ENCODE peak calls at places on chromosomes 5 and 9, in nine cellular contexts. M is foreskin fibroblast, O is type B pancreatic cell, J is tibial nerve, W is NB4, U is omental fat pad, E is brain microvascular endothelial cell, R is lower leg skin, F is fibroblast of pulmonary artery. N is an unnamed sample.

GRCh38 chr9:2050236-2050635 is 35.1 kb downstream of the SMARCA2 start:
- DNase-seq in O (no peak), U (no peak), F (no peak), R (no peak), W (no peak), M (peak; percentile 41), E (no peak), J (no peak), N (no peak)

GRCh38 chr5:121533814-121534213 is 317.9 kb upstream of the FTMT start:
- DNase-seq in R (no peak), U (no peak), M (no peak), J (no peak), F (no peak), W (no peak), E (no peak), O (no peak), N (no peak)

GRCh38 chr9:126724226-126724625 is 80.6 kb upstream of the ZBTB43 start:
- DNase-seq in W (no peak), M (peak; percentile 37), J (no peak), U (no peak), F (no peak), O (no peak), E (no peak), R (peak; percentile 80), N (no peak)

GRCh38 chr9:123111977-123112869 is 78.8 kb downstream of the GPR21 start:
- DNase-seq in W (no peak), U (no peak), M (peak; percentile 53), O (no peak), F (no peak), R (no peak), E (peak; percentile 24), J (no peak), N (peak; percentile 23)

GRCh38 chr5:108748010-108748353 is 285 bp downstream of the FER start:
- DNase-seq in W (no peak), M (no peak), J (no peak), O (no peak), F (no peak), U (no peak), E (no peak), R (no peak), N (no peak)

GRCh38 chr9:128102861-128103588 is 24.5 kb downstream of the PTGES2 start:
- DNase-seq in M (no peak), O (no peak), W (no peak), J (no peak), R (no peak), F (no peak), U (no peak), E (no peak), N (no peak)

GRCh38 chr5:40332945-40333344 is 346.8 kb upstream of the PTGER4 start:
- DNase-seq in M (no peak), E (no peak), O (no peak), F (no peak), J (no peak), W (no peak), U (no peak), R (no peak), N (no peak)

GRCh38 chr9:107807183-107807582 is 317.6 kb upstream of the KLF4 start:
- DNase-seq in F (peak; percentile 50), E (peak; percentile 53), J (no peak), U (no peak), O (no peak), W (no peak), R (no peak), M (peak; percentile 44), N (no peak)

GRCh38 chr9:83106272-83106671 is 43.3 kb upstream of the RASEF start:
- DNase-seq in R (no peak), W (no peak), U (no peak), O (no peak), J (no peak), E (no peak), F (no peak), M (no peak), N (no peak)

GRCh38 chr5:54136666-54137440 is 173.5 kb downstream of the ARL15 start:
- DNase-seq in O (no peak), M (peak; percentile 19), R (no peak), F (no peak), E (no peak), J (no peak), U (no peak), W (no peak), N (no peak)

GRCh38 chr9:28264368-28264767 is 691.1 kb upstream of the C9orf72 start:
- DNase-seq in E (peak; percentile 55), R (no peak), M (peak; percentile 62), J (no peak), O (no peak), U (no peak), F (peak; percentile 3), W (no peak), N (no peak)

GRCh38 chr5:124124711-124125229 is 612.8 kb downstream of the CSNK1G3 start:
- DNase-seq in R (no peak), J (no peak), E (no peak), F (peak; percentile 2), M (peak; percentile 54), O (no peak), U (no peak), W (no peak), N (no peak)

GRCh38 chr9:115200711-115201505 is 83.0 kb upstream of the TNC start:
- DNase-seq in J (no peak), F (no peak), R (no peak), W (no peak), E (no peak), U (no peak), O (no peak), M (peak; percentile 88), N (peak; percentile 57)

GRCh38 chr9:115204827-115205506 is 87.0 kb upstream of the TNC start:
- DNase-seq in R (no peak), W (peak; percentile 24), E (peak; percentile 74), J (no peak), O (no peak), M (peak; percentile 89), U (no peak), F (peak; percentile 77), N (peak; percentile 88)

GRCh38 chr9:115207003-115207837 is 89.3 kb upstream of the TNC start:
- DNase-seq in W (no peak), E (no peak), O (no peak), M (peak; percentile 40), J (no peak), U (no peak), R (no peak), F (no peak), N (peak; percentile 42)

GRCh38 chr9:115202181-115202580 is 84.2 kb upstream of the TNC start:
- DNase-seq in E (no peak), J (no peak), F (no peak), M (peak; percentile 18), R (no peak), U (no peak), O (no peak), W (no peak), N (no peak)

GRCh38 chr9:115202960-115203751 is 85.2 kb upstream of the TNC start:
- DNase-seq in E (peak; percentile 35), F (peak; percentile 31), M (peak; percentile 96), R (no peak), J (no peak), U (no peak), W (no peak), O (no peak), N (peak; percentile 88)
- TF ChIP-seq CTCF in E (no peak), F (no peak), M (no peak), R (no peak), J (no peak), U (no peak), W (no peak), O (no peak), N (peak; percentile 60)

GRCh38 chr9:32955655-32956478 is 45.6 kb downstream of the APTX start:
- DNase-seq in W (no peak), J (no peak), O (no peak), F (no peak), R (no peak), U (no peak), M (peak; percentile 32), E (no peak), N (no peak)
- TF ChIP-seq CTCF in W (no peak), J (no peak), O (no peak), F (no peak), R (no peak), U (no peak), M (no peak), E (no peak), N (no peak)

DNA sequence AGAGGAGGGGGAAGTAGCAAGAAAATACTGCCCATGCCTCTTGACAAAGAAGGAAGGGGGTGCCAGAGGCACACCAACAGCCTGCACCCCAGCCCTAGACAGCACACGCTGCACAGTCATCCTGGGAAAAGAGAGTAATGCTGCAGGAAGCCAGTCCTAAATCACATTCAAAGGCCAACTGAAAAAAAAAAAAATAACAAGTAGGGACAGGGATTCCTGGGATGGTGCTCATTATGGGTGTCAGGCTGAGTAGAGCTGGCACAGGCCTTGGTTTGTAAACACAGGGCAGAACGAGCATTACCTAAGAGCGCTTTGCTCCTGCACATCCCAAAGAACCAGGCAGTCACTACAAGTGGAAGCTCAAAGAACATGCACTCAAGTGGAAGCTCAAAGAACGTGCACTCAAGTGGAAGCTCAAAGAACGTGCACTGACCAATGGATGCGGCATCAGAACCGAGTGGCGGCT is 7.8 kb downstream of the RAPGEF1 start:
- DNase-seq in W (peak; percentile 20), J (no peak), F (no peak), O (no peak), E (no peak), M (peak; percentile 93), U (no peak), R (no peak), N (peak; percentile 72)
- TF ChIP-seq CTCF in W (no peak), J (no peak), F (no peak), O (no peak), E (no peak), M (no peak), U (no peak), R (no peak), N (no peak)

GRCh38 chr9:129435272-129435671 is 185.6 kb downstream of the C9orf50 start:
- DNase-seq in F (no peak), J (no peak), O (no peak), R (no peak), E (no peak), U (no peak), M (peak; percentile 30), W (no peak), N (no peak)
- TF ChIP-seq CTCF in F (no peak), J (no peak), O (no peak), R (no peak), E (no peak), U (no peak), M (no peak), W (no peak), N (no peak)